ENCODE peak calls at places on chromosomes 6 and 20, in seven cellular contexts. One of them, this sample, is unnamed.
A peak's percentile ranks its signal among the peaks of the same experiment; 100 is the strongest.

GRCh38 chr6:125117818-125118217 is 35.8 kb upstream of the TPD52L1 start:
- DNase-seq in pulmonary artery endothelial cell: no peak
- DNase-seq in lower lobe of right lung: no peak
- DNase-seq in GM23338: no peak
- DNase-seq in EL: no peak
- DNase-seq in iPS DF 6.9: no peak
- DNase-seq in hypothalamus: no peak
- DNase-seq in this sample: no peak

GRCh38 chr6:42556462-42556861 is 7.4 kb upstream of the UBR2 start:
- DNase-seq in pulmonary artery endothelial cell: no peak
- DNase-seq in lower lobe of right lung: no peak
- DNase-seq in GM23338: no peak
- DNase-seq in EL: no peak
- DNase-seq in iPS DF 6.9: no peak
- DNase-seq in hypothalamus: no peak
- DNase-seq in this sample: no peak

GRCh38 chr20:57372581-57373350 is 18.4 kb upstream of the RBM38 start:
- DNase-seq in pulmonary artery endothelial cell: no peak
- DNase-seq in lower lobe of right lung: no peak
- DNase-seq in GM23338: no peak
- DNase-seq in EL: no peak
- DNase-seq in iPS DF 6.9: no peak
- DNase-seq in hypothalamus: no peak
- DNase-seq in this sample: no peak

GRCh38 chr20:24998121-24998520 is 5.6 kb upstream of the APMAP start:
- DNase-seq in pulmonary artery endothelial cell: no peak
- DNase-seq in lower lobe of right lung: no peak
- DNase-seq in GM23338: no peak
- DNase-seq in EL: no peak
- DNase-seq in iPS DF 6.9: no peak
- DNase-seq in hypothalamus: no peak
- DNase-seq in this sample: no peak

GRCh38 chr20:4509825-4510522 is 211.7 kb upstream of the PRND start:
- DNase-seq in pulmonary artery endothelial cell: no peak
- DNase-seq in lower lobe of right lung: no peak
- DNase-seq in GM23338: no peak
- DNase-seq in EL: peak; percentile 64
- DNase-seq in iPS DF 6.9: no peak
- DNase-seq in hypothalamus: no peak
- DNase-seq in this sample: no peak

GRCh38 chr6:142323377-142323776 is 21.6 kb downstream of the ADGRG6 start:
- DNase-seq in pulmonary artery endothelial cell: no peak
- DNase-seq in lower lobe of right lung: no peak
- DNase-seq in GM23338: no peak
- DNase-seq in EL: no peak
- DNase-seq in iPS DF 6.9: no peak
- DNase-seq in hypothalamus: no peak
- DNase-seq in this sample: no peak

GRCh38 chr20:38127920-38128528 is 37.0 kb downstream of the TGM2 start:
- DNase-seq in pulmonary artery endothelial cell: no peak
- DNase-seq in lower lobe of right lung: peak; percentile 20
- DNase-seq in GM23338: no peak
- DNase-seq in EL: no peak
- DNase-seq in iPS DF 6.9: no peak
- DNase-seq in hypothalamus: no peak
- DNase-seq in this sample: no peak

GRCh38 chr20:17556842-17557674 is 12.8 kb upstream of the DSTN start:
- DNase-seq in pulmonary artery endothelial cell: no peak
- DNase-seq in lower lobe of right lung: peak; percentile 74
- DNase-seq in GM23338: no peak
- DNase-seq in EL: peak; percentile 57
- DNase-seq in iPS DF 6.9: no peak
- DNase-seq in hypothalamus: no peak
- DNase-seq in this sample: no peak

GRCh38 chr20:38032585-38033329 is 499 bp downstream of the TTI1 start:
- DNase-seq in pulmonary artery endothelial cell: no peak
- DNase-seq in lower lobe of right lung: peak; percentile 73
- DNase-seq in GM23338: peak; percentile 56
- DNase-seq in EL: no peak
- DNase-seq in iPS DF 6.9: no peak
- DNase-seq in hypothalamus: no peak
- DNase-seq in this sample: no peak

GRCh38 chr6:165649701-165650137 is 13.3 kb downstream of the PDE10A start:
- DNase-seq in pulmonary artery endothelial cell: no peak
- DNase-seq in lower lobe of right lung: no peak
- DNase-seq in GM23338: no peak
- DNase-seq in EL: no peak
- DNase-seq in iPS DF 6.9: no peak
- DNase-seq in hypothalamus: no peak
- DNase-seq in this sample: no peak

GRCh38 chr20:45343445-45343866 is 4.8 kb downstream of the SDC4 start:
- DNase-seq in pulmonary artery endothelial cell: no peak
- DNase-seq in lower lobe of right lung: peak; percentile 70
- DNase-seq in GM23338: no peak
- DNase-seq in EL: no peak
- DNase-seq in iPS DF 6.9: no peak
- DNase-seq in hypothalamus: no peak
- DNase-seq in this sample: no peak

GRCh38 chr6:89117285-89118108 is at the start of gene SRSF12:
- DNase-seq in pulmonary artery endothelial cell: no peak
- DNase-seq in lower lobe of right lung: peak; percentile 71
- DNase-seq in GM23338: peak; percentile 76
- DNase-seq in EL: peak; percentile 48
- DNase-seq in iPS DF 6.9: no peak
- DNase-seq in hypothalamus: peak; percentile 47
- DNase-seq in this sample: no peak

GRCh38 chr20:56627122-56628014 is 1.7 kb upstream of the TFAP2C start:
- DNase-seq in pulmonary artery endothelial cell: no peak
- DNase-seq in lower lobe of right lung: no peak
- DNase-seq in GM23338: peak; percentile 35
- DNase-seq in EL: no peak
- DNase-seq in iPS DF 6.9: no peak
- DNase-seq in hypothalamus: no peak
- DNase-seq in this sample: no peak

This sample was measured in smooth muscle cell of the brain vasculature.